ENCODE peak calls at places on chromosomes 6 and 20, in four cellular contexts. One of them, this sample, is unnamed.

GRCh38 chr6:39377530-39377929 is 55.0 kb upstream of the KCNK16 start:
- DNase-seq in progenitor cell of endocrine pancreas: peak; percentile 34
- DNase-seq in hepatocyte: peak; percentile 88
- DNase-seq in choroid plexus epithelial cell: peak; percentile 89
- DNase-seq in this sample: peak; percentile 59

GRCh38 chr20:43188234-43188653 is 1.5 kb downstream of the PTPRT start:
- DNase-seq in progenitor cell of endocrine pancreas: no peak
- DNase-seq in hepatocyte: no peak
- DNase-seq in choroid plexus epithelial cell: no peak
- DNase-seq in this sample: no peak

GRCh38 chr6:168328086-168328485 is 8.5 kb upstream of the DACT2 start:
- DNase-seq in progenitor cell of endocrine pancreas: no peak
- DNase-seq in hepatocyte: no peak
- DNase-seq in choroid plexus epithelial cell: peak; percentile 21
- DNase-seq in this sample: no peak

GRCh38 chr20:54144847-54145246 is 28.9 kb downstream of the CYP24A1 start:
- DNase-seq in progenitor cell of endocrine pancreas: no peak
- DNase-seq in hepatocyte: no peak
- DNase-seq in choroid plexus epithelial cell: no peak
- DNase-seq in this sample: no peak

GRCh38 chr20:7232796-7233195 is 465.3 kb downstream of the BMP2 start:
- DNase-seq in progenitor cell of endocrine pancreas: no peak
- DNase-seq in hepatocyte: no peak
- DNase-seq in choroid plexus epithelial cell: no peak
- DNase-seq in this sample: no peak

GRCh38 chr6:157724960-157725741 is 97.9 kb upstream of the SNX9 start:
- DNase-seq in progenitor cell of endocrine pancreas: no peak
- DNase-seq in hepatocyte: no peak
- DNase-seq in choroid plexus epithelial cell: no peak
- DNase-seq in this sample: no peak

GRCh38 chr6:16999486-17000436 is 102.1 kb upstream of the STMND1 start:
- DNase-seq in progenitor cell of endocrine pancreas: no peak
- DNase-seq in hepatocyte: no peak
- DNase-seq in choroid plexus epithelial cell: peak; percentile 57
- DNase-seq in this sample: no peak

GRCh38 chr20:41018153-41018552 is 10.5 kb upstream of the TOP1 start:
- DNase-seq in progenitor cell of endocrine pancreas: no peak
- DNase-seq in hepatocyte: no peak
- DNase-seq in choroid plexus epithelial cell: no peak
- DNase-seq in this sample: no peak

GRCh38 chr20:49685161-49685601 is 28.5 kb downstream of the B4GALT5 start:
- DNase-seq in progenitor cell of endocrine pancreas: no peak
- DNase-seq in hepatocyte: no peak
- DNase-seq in choroid plexus epithelial cell: peak; percentile 60
- DNase-seq in this sample: no peak

GRCh38 chr6:142570221-142570671 is 268.4 kb downstream of the ADGRG6 start:
- DNase-seq in progenitor cell of endocrine pancreas: no peak
- DNase-seq in hepatocyte: peak; percentile 36
- DNase-seq in choroid plexus epithelial cell: peak; percentile 88
- DNase-seq in this sample: no peak

GRCh38 chr20:343107-343506 is 3.8 kb upstream of the NRSN2 start:
- DNase-seq in progenitor cell of endocrine pancreas: no peak
- DNase-seq in hepatocyte: no peak
- DNase-seq in choroid plexus epithelial cell: no peak
- DNase-seq in this sample: no peak

GRCh38 chr6:18034798-18035202 is 47.4 kb upstream of the KIF13A start:
- DNase-seq in progenitor cell of endocrine pancreas: no peak
- DNase-seq in hepatocyte: peak; percentile 66
- DNase-seq in choroid plexus epithelial cell: peak; percentile 40
- DNase-seq in this sample: peak; percentile 10

GRCh38 chr6:89357390-89357789 is 4.9 kb upstream of the UBE2J1 start:
- DNase-seq in progenitor cell of endocrine pancreas: no peak
- DNase-seq in hepatocyte: no peak
- DNase-seq in choroid plexus epithelial cell: no peak
- DNase-seq in this sample: no peak

GRCh38 chr6:143545976-143546547 is 34.5 kb upstream of the FUCA2 start:
- DNase-seq in progenitor cell of endocrine pancreas: no peak
- DNase-seq in hepatocyte: no peak
- DNase-seq in choroid plexus epithelial cell: peak; percentile 62
- DNase-seq in this sample: no peak

GRCh38 chr6:71197267-71197666 is 91.3 kb upstream of the OGFRL1 start:
- DNase-seq in progenitor cell of endocrine pancreas: no peak
- DNase-seq in hepatocyte: peak; percentile 16
- DNase-seq in choroid plexus epithelial cell: no peak
- DNase-seq in this sample: no peak

GRCh38 chr6:38493929-38494547 is 145.7 kb downstream of the BTBD9 start:
- DNase-seq in progenitor cell of endocrine pancreas: peak; percentile 72
- DNase-seq in hepatocyte: peak; percentile 76
- DNase-seq in choroid plexus epithelial cell: peak; percentile 90
- DNase-seq in this sample: peak; percentile 78

GRCh38 chr20:46058656-46059281 is 29.8 kb downstream of the SLC12A5 start:
- DNase-seq in progenitor cell of endocrine pancreas: no peak
- DNase-seq in hepatocyte: peak; percentile 32
- DNase-seq in choroid plexus epithelial cell: no peak
- DNase-seq in this sample: no peak

GRCh38 chr6:121652726-121653623 is 217.5 kb downstream of the GJA1 start:
- DNase-seq in progenitor cell of endocrine pancreas: no peak
- DNase-seq in hepatocyte: peak; percentile 34
- DNase-seq in choroid plexus epithelial cell: peak; percentile 92
- DNase-seq in this sample: peak; percentile 14

GRCh38 chr6:33684428-33684896 is 27.0 kb downstream of the UQCC2 start:
- DNase-seq in progenitor cell of endocrine pancreas: no peak
- DNase-seq in hepatocyte: no peak
- DNase-seq in choroid plexus epithelial cell: no peak
- DNase-seq in this sample: no peak

GRCh38 chr6:137967689-137968467 is 100.8 kb downstream of the TNFAIP3 start:
- DNase-seq in progenitor cell of endocrine pancreas: no peak
- DNase-seq in hepatocyte: no peak
- DNase-seq in choroid plexus epithelial cell: peak; percentile 56
- DNase-seq in this sample: no peak

GRCh38 chr6:88709819-88710246 is 253.6 kb downstream of the RNGTT start:
- DNase-seq in progenitor cell of endocrine pancreas: no peak
- DNase-seq in hepatocyte: peak; percentile 22
- DNase-seq in choroid plexus epithelial cell: no peak
- DNase-seq in this sample: no peak

GRCh38 chr20:33751775-33752174 is 20.0 kb downstream of the ZNF341 start:
- DNase-seq in progenitor cell of endocrine pancreas: no peak
- DNase-seq in hepatocyte: no peak
- DNase-seq in choroid plexus epithelial cell: no peak
- DNase-seq in this sample: no peak
- TF ChIP-seq CTCF in progenitor cell of endocrine pancreas: no peak
- TF ChIP-seq CTCF in hepatocyte: no peak
- TF ChIP-seq CTCF in choroid plexus epithelial cell: no peak
- TF ChIP-seq CTCF in this sample: no peak

GRCh38 chr6:100568255-100568654 is 103.5 kb upstream of the SIM1 start:
- DNase-seq in progenitor cell of endocrine pancreas: no peak
- DNase-seq in hepatocyte: no peak
- DNase-seq in choroid plexus epithelial cell: no peak
- DNase-seq in this sample: no peak

GRCh38 chr6:100574836-100575235 is 110.1 kb upstream of the SIM1 start:
- DNase-seq in progenitor cell of endocrine pancreas: no peak
- DNase-seq in hepatocyte: no peak
- DNase-seq in choroid plexus epithelial cell: no peak
- DNase-seq in this sample: no peak

GRCh38 chr6:100577425-100577824 is 112.7 kb upstream of the SIM1 start:
- DNase-seq in progenitor cell of endocrine pancreas: no peak
- DNase-seq in hepatocyte: no peak
- DNase-seq in choroid plexus epithelial cell: no peak
- DNase-seq in this sample: no peak

DNA sequence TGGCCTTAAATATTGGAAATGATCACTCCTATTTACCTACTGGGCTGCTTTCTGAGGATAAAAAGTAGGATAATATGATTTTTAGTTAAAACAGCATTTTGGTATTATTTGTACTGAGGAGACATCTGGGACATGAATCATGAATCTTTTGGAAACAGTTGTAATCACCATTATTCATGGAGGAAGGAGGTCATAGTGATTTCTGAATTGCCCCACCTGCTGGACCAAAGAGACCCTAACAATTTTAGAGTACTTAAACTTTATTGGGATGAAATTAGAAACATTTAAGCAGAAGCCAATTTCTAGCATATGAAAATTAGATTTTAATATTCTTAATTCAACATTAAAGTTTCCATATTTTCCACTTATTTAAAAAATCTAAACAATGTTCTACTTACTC is 108.4 kb upstream of the SIM1 start:
- DNase-seq in progenitor cell of endocrine pancreas: no peak
- DNase-seq in hepatocyte: no peak
- DNase-seq in choroid plexus epithelial cell: peak; percentile 75
- DNase-seq in this sample: peak; percentile 37
- TF ChIP-seq CTCF in progenitor cell of endocrine pancreas: peak; percentile 57
- TF ChIP-seq CTCF in hepatocyte: peak; percentile 23
- TF ChIP-seq CTCF in choroid plexus epithelial cell: peak; percentile 62
- TF ChIP-seq CTCF in this sample: peak; percentile 48

GRCh38 chr6:169720207-169720855 is 4.0 kb downstream of the PHF10 start:
- DNase-seq in progenitor cell of endocrine pancreas: no peak
- DNase-seq in hepatocyte: no peak
- DNase-seq in choroid plexus epithelial cell: no peak
- DNase-seq in this sample: no peak
- TF ChIP-seq CTCF in progenitor cell of endocrine pancreas: peak; percentile 42
- TF ChIP-seq CTCF in hepatocyte: peak; percentile 7
- TF ChIP-seq CTCF in choroid plexus epithelial cell: peak; percentile 31
- TF ChIP-seq CTCF in this sample: no peak

GRCh38 chr20:22586645-22587310 is 2.4 kb upstream of the FOXA2 start:
- DNase-seq in progenitor cell of endocrine pancreas: peak; percentile 72
- DNase-seq in hepatocyte: peak; percentile 81
- DNase-seq in choroid plexus epithelial cell: no peak
- DNase-seq in this sample: peak; percentile 51
- TF ChIP-seq CTCF in progenitor cell of endocrine pancreas: peak; percentile 98
- TF ChIP-seq CTCF in hepatocyte: peak; percentile 73
- TF ChIP-seq CTCF in choroid plexus epithelial cell: peak; percentile 44
- TF ChIP-seq CTCF in this sample: peak; percentile 62

GRCh38 chr20:51416532-51417244 is 125.8 kb downstream of the NFATC2 start:
- DNase-seq in progenitor cell of endocrine pancreas: no peak
- DNase-seq in hepatocyte: no peak
- DNase-seq in choroid plexus epithelial cell: no peak
- DNase-seq in this sample: no peak

GRCh38 chr20:51419236-51419635 is 123.3 kb downstream of the NFATC2 start:
- DNase-seq in progenitor cell of endocrine pancreas: no peak
- DNase-seq in hepatocyte: no peak
- DNase-seq in choroid plexus epithelial cell: no peak
- DNase-seq in this sample: no peak

GRCh38 chr20:51419646-51420045 is 122.9 kb downstream of the NFATC2 start:
- DNase-seq in progenitor cell of endocrine pancreas: no peak
- DNase-seq in hepatocyte: no peak
- DNase-seq in choroid plexus epithelial cell: no peak
- DNase-seq in this sample: no peak

GRCh38 chr20:51417245-51417560 is 125.3 kb downstream of the NFATC2 start:
- DNase-seq in progenitor cell of endocrine pancreas: no peak
- DNase-seq in hepatocyte: no peak
- DNase-seq in choroid plexus epithelial cell: no peak
- DNase-seq in this sample: no peak

GRCh38 chr20:51417745-51418529 is 124.6 kb downstream of the NFATC2 start:
- DNase-seq in progenitor cell of endocrine pancreas: no peak
- DNase-seq in hepatocyte: no peak
- DNase-seq in choroid plexus epithelial cell: no peak
- DNase-seq in this sample: no peak
- TF ChIP-seq CTCF in progenitor cell of endocrine pancreas: no peak
- TF ChIP-seq CTCF in hepatocyte: no peak
- TF ChIP-seq CTCF in choroid plexus epithelial cell: no peak
- TF ChIP-seq CTCF in this sample: no peak

DNA sequence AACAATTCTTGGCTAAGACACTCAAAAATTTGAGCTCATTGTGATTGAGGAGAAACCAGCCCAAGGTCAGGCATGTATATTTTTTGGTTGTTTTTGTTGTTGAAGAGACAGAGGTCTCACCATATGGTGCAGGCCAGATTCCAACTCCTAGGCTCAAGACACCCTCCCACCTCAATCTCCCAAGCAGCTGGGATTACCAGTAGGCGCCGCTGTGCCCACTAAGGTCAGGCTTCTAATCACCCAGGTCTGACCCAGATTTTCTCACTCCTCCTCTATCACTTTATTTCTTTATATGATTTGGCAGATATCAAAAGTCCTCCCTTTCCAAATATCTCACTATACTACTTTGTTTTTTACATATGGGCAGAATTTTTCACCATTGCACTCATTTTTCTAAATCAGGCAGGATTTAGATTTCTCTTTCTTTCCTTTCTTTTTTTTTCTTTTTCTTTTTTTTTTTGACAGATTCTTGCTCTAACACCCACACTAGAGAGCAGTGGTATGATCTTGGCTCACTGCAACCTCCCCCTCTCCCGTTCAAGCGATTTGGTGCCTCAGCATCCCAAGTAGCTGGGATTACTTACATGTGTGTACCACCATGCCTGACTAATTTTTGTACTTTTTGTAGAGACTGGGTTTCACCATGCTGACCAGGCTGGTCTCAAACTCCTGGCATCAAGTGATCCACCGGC is 1.7 kb upstream of the C6orf141 start:
- DNase-seq in progenitor cell of endocrine pancreas: no peak
- DNase-seq in hepatocyte: no peak
- DNase-seq in choroid plexus epithelial cell: no peak
- DNase-seq in this sample: no peak
- TF ChIP-seq CTCF in progenitor cell of endocrine pancreas: no peak
- TF ChIP-seq CTCF in hepatocyte: no peak
- TF ChIP-seq CTCF in choroid plexus epithelial cell: peak; percentile 27
- TF ChIP-seq CTCF in this sample: no peak

DNA sequence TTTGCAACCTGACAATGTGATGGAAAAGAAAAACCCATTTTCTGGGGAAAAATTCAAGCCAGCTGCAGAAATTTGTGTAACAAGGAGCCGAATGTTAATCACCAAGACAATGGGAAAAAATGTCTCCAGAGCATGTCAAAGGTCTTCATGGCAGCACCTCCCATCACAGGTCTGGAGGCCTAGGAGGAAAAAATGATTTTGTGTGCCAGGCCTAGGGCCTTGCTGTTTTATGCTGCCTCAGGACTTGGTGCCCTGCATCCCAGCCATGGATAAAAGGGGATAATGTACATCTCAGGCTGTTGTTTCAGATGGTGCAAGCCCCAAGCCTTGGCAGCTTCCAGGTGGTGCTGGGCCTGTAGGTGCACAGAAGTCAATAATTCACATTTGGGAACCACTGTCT is 747.7 kb downstream of the C6orf118 start:
- DNase-seq in progenitor cell of endocrine pancreas: no peak
- DNase-seq in hepatocyte: no peak
- DNase-seq in choroid plexus epithelial cell: no peak
- DNase-seq in this sample: no peak
- TF ChIP-seq CTCF in progenitor cell of endocrine pancreas: no peak
- TF ChIP-seq CTCF in hepatocyte: no peak
- TF ChIP-seq CTCF in choroid plexus epithelial cell: no peak
- TF ChIP-seq CTCF in this sample: no peak

GRCh38 chr6:5213851-5214507 is 46.8 kb downstream of the LYRM4 start:
- DNase-seq in progenitor cell of endocrine pancreas: no peak
- DNase-seq in hepatocyte: no peak
- DNase-seq in choroid plexus epithelial cell: peak; percentile 81
- DNase-seq in this sample: no peak
- TF ChIP-seq CTCF in progenitor cell of endocrine pancreas: no peak
- TF ChIP-seq CTCF in hepatocyte: peak; percentile 10
- TF ChIP-seq CTCF in choroid plexus epithelial cell: peak; percentile 63
- TF ChIP-seq CTCF in this sample: no peak